ENCODE peak calls at places on chromosomes 12 and 14, in six cellular contexts. T, W, N, A, C and Y are unnamed samples.

GRCh38 chr12:123621619-123622530 is 11.6 kb downstream of the EIF2B1 start:
- DNase-seq in T (no peak), C (no peak), A (no peak), N (no peak), W (no peak), Y (no peak)

GRCh38 chr12:78698747-78699146 is 165.8 kb upstream of the SYT1 start:
- DNase-seq in N (no peak), T (peak; percentile 39), A (no peak), C (no peak), W (no peak), Y (no peak)

GRCh38 chr12:83320350-83320749 is 633.6 kb downstream of the TMTC2 start:
- DNase-seq in W (no peak), A (no peak), N (no peak), T (no peak), C (no peak), Y (no peak)

GRCh38 chr14:106776395-106776983 is 1250.1 kb downstream of the TMEM121 start:
- DNase-seq in T (no peak), A (no peak), W (no peak), N (no peak), C (no peak), Y (no peak)

GRCh38 chr12:79547735-79548347 is 142.9 kb downstream of the PAWR start:
- DNase-seq in N (peak; percentile 70), T (peak; percentile 83), C (peak; percentile 66), W (peak; percentile 61), A (no peak), Y (peak; percentile 37)

GRCh38 chr14:64918216-64918615 is 4.0 kb downstream of the CHURC1 start:
- DNase-seq in W (no peak), C (no peak), A (no peak), N (no peak), T (no peak), Y (no peak)

GRCh38 chr12:34388636-34389377 is 366.5 kb downstream of the ALG10 start:
- DNase-seq in A (no peak), C (no peak), W (no peak), T (no peak), N (no peak), Y (no peak)

GRCh38 chr14:62002636-62003035 is 240.4 kb downstream of the SNAPC1 start:
- DNase-seq in W (no peak), N (no peak), T (peak; percentile 55), C (no peak), A (no peak), Y (no peak)

GRCh38 chr12:4962539-4963486 is 53.1 kb downstream of the KCNA1 start:
- DNase-seq in N (no peak), C (peak; percentile 27), W (no peak), T (no peak), A (no peak), Y (no peak)

GRCh38 chr12:45577844-45578399 is 151.6 kb upstream of the ARID2 start:
- DNase-seq in C (no peak), W (no peak), T (no peak), N (no peak), A (no peak), Y (no peak)

GRCh38 chr12:101697930-101698781 is 716 bp downstream of the CHPT1 start:
- DNase-seq in C (peak; percentile 34), N (peak; percentile 3), T (peak; percentile 7), W (peak; percentile 25), A (peak; percentile 64), Y (no peak)

GRCh38 chr14:103698380-103699260 is 16.6 kb downstream of the XRCC3 start:
- DNase-seq in N (peak; percentile 88), W (no peak), A (peak; percentile 16), C (no peak), T (no peak), Y (no peak)

GRCh38 chr14:31420013-31420318 is 384 bp downstream of the HEATR5A start:
- DNase-seq in N (peak; percentile 86), A (peak; percentile 63), C (peak; percentile 86), W (peak; percentile 15), T (no peak), Y (no peak)

GRCh38 chr12:94879542-94879941 is 124.0 kb downstream of the NDUFA12 start:
- DNase-seq in C (peak; percentile 75), W (no peak), N (no peak), T (peak; percentile 7), A (no peak), Y (no peak)

GRCh38 chr14:106848330-106849121 is 1322.1 kb downstream of the TMEM121 start:
- DNase-seq in A (no peak), W (no peak), C (no peak), N (peak; percentile 46), T (no peak), Y (no peak)

GRCh38 chr12:88805286-88805685 is 225.0 kb upstream of the KITLG start:
- DNase-seq in N (no peak), W (no peak), C (no peak), A (no peak), T (peak; percentile 9), Y (peak; percentile 41)

GRCh38 chr12:16349132-16349463 is 1.7 kb downstream of the MGST1 start:
- DNase-seq in W (peak; percentile 80), N (peak; percentile 73), A (peak; percentile 66), T (peak; percentile 96), C (no peak), Y (peak; percentile 75)

GRCh38 chr12:104055686-104056388 is 5.8 kb upstream of the GLT8D2 start:
- DNase-seq in N (no peak), W (no peak), C (no peak), T (peak; percentile 47), A (peak; percentile 79), Y (no peak)

GRCh38 chr14:73239463-73240241 is 2.3 kb downstream of the PAPLN start:
- DNase-seq in C (peak; percentile 43), W (peak; percentile 72), A (peak; percentile 51), T (peak; percentile 49), N (no peak), Y (no peak)

GRCh38 chr12:26345471-26346003 is 150.2 kb downstream of the SSPN start:
- DNase-seq in W (no peak), N (no peak), A (no peak), C (no peak), T (peak; percentile 35), Y (no peak)

GRCh38 chr14:76696361-76696760 is 64.9 kb upstream of the VASH1 start:
- DNase-seq in W (no peak), T (no peak), N (no peak), C (no peak), A (no peak), Y (no peak)

GRCh38 chr12:109709401-109710278 is 4.0 kb upstream of the FAM222A start:
- DNase-seq in T (no peak), A (no peak), N (no peak), C (no peak), W (no peak), Y (no peak)

GRCh38 chr14:92492261-92492660 is 21.3 kb upstream of the RIN3 start:
- DNase-seq in N (no peak), C (no peak), T (no peak), A (no peak), W (peak; percentile 43), Y (no peak)

GRCh38 chr12:130339946-130340345 is 2.3 kb downstream of the PIWIL1 start:
- DNase-seq in N (peak; percentile 4), T (no peak), A (no peak), C (no peak), W (no peak), Y (no peak)

GRCh38 chr12:13573698-13574321 is 377.3 kb downstream of the EMP1 start:
- DNase-seq in T (peak; percentile 58), W (no peak), N (no peak), A (no peak), C (no peak), Y (peak; percentile 41)

GRCh38 chr12:31585271-31585670 is 5.7 kb downstream of the DENND5B start:
- DNase-seq in W (no peak), A (no peak), T (peak; percentile 63), N (no peak), C (no peak), Y (no peak)

GRCh38 chr12:31583878-31584277 is 7.1 kb downstream of the DENND5B start:
- DNase-seq in N (no peak), W (no peak), T (no peak), A (no peak), C (no peak), Y (no peak)

GRCh38 chr12:31586703-31587102 is 4.2 kb downstream of the DENND5B start:
- DNase-seq in C (no peak), T (no peak), N (no peak), W (no peak), A (no peak), Y (no peak)

GRCh38 chr12:31585895-31586294 is 5.0 kb downstream of the DENND5B start:
- DNase-seq in A (no peak), N (no peak), T (no peak), W (no peak), C (no peak), Y (no peak)

GRCh38 chr12:31584782-31585181 is 6.2 kb downstream of the DENND5B start:
- DNase-seq in C (no peak), A (no peak), W (no peak), N (no peak), T (no peak), Y (no peak)
- TF ChIP-seq CTCF in C (no peak), A (no peak), W (no peak), N (no peak), T (no peak), Y (no peak)

GRCh38 chr12:112792306-112792705 is 758 bp downstream of the RPH3A start:
- DNase-seq in C (no peak), T (no peak), W (no peak), A (no peak), N (no peak), Y (no peak)

GRCh38 chr12:112782250-112782649 is 9.3 kb upstream of the RPH3A start:
- DNase-seq in C (no peak), T (no peak), N (no peak), A (no peak), W (no peak), Y (no peak)

GRCh38 chr12:112792743-112793142 is 1.2 kb downstream of the RPH3A start:
- DNase-seq in W (no peak), C (no peak), A (no peak), T (no peak), N (no peak), Y (no peak)

GRCh38 chr12:112782921-112783320 is 8.6 kb upstream of the RPH3A start:
- DNase-seq in A (no peak), N (no peak), W (no peak), T (no peak), C (no peak), Y (no peak)

DNA sequence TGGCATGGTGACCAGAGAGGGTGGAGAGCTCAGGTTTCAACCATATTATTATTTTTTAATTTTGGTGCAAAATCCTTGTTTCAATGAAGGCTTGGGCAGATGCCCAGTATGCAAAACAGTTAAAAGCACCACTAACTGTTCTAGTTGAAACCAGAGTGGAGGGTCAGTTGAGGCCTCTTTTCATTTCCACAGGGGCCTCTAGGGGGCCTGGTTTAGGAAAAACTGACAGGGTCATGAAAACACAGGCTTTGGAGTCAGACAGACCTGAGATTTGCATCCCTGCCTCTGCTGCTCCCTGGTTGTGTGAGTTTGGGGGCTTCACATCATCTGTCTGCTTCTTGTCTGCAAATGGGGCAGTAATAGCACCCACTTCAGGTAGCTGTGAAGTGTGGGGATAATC is 3.3 kb upstream of the RPH3A start:
- DNase-seq in T (no peak), A (no peak), W (no peak), N (no peak), C (no peak), Y (no peak)
- H3K4me3 ChIP-seq in T (no peak overlapping the region), A (no peak overlapping the region), W (no peak overlapping the region), N (no peak overlapping the region), C (no peak overlapping the region), Y (no peak overlapping the region)

GRCh38 chr12:54195736-54196347 is 7.1 kb upstream of the SMUG1 start:
- DNase-seq in A (no peak), W (no peak), N (no peak), C (no peak), T (peak; percentile 70), Y (no peak)
- H3K27me3 ChIP-seq in A (peaks cover 97% of the 10 kb centered on the region), W (no peaks in the 10 kb centered on the region), N (peaks cover 13% of the 10 kb centered on the region), C (peaks cover 90% of the 10 kb centered on the region), T (peaks cover 26% of the 10 kb centered on the region), Y (peaks cover 6% of the 10 kb centered on the region)

GRCh38 chr12:90013409-90013808 is 304.8 kb upstream of the ATP2B1 start:
- DNase-seq in A (no peak), T (peak; percentile 9), C (no peak), W (no peak), N (no peak), Y (no peak)
- TF ChIP-seq CTCF in A (peak; percentile 15), T (peak; percentile 20), C (peak; percentile 32), W (no peak), N (no peak), Y (peak; percentile 14)